ENCODE peak calls at places on chromosomes 12 and 14, in four cellular contexts. One of them, this sample, is unnamed.

GRCh38 chr12:48779869-48780268 is 9.0 kb downstream of the ADCY6 start:
- DNase-seq in fibroblast of the aortic adventitia: peak; percentile 94
- DNase-seq in psoas muscle: no peak
- DNase-seq in AG09319: no peak
- DNase-seq in this sample: no peak

GRCh38 chr14:68203871-68204270 is 384.3 kb downstream of the RAD51B start:
- DNase-seq in fibroblast of the aortic adventitia: peak; percentile 49
- DNase-seq in psoas muscle: no peak
- DNase-seq in AG09319: no peak
- DNase-seq in this sample: no peak

GRCh38 chr14:39015360-39015961 is 87.6 kb downstream of the SEC23A start:
- DNase-seq in fibroblast of the aortic adventitia: peak; percentile 69
- DNase-seq in psoas muscle: no peak
- DNase-seq in AG09319: peak; percentile 5
- DNase-seq in this sample: peak; percentile 21

GRCh38 chr12:12720637-12721250 is 3.6 kb downstream of the CDKN1B start:
- DNase-seq in fibroblast of the aortic adventitia: peak; percentile 24
- DNase-seq in psoas muscle: no peak
- DNase-seq in AG09319: no peak
- DNase-seq in this sample: no peak

GRCh38 chr12:87678453-87678852 is 350.7 kb downstream of the C12orf50 start:
- DNase-seq in fibroblast of the aortic adventitia: no peak
- DNase-seq in psoas muscle: no peak
- DNase-seq in AG09319: no peak
- DNase-seq in this sample: no peak

GRCh38 chr14:76924363-76925151 is 98.3 kb downstream of the LRRC74A start:
- DNase-seq in fibroblast of the aortic adventitia: no peak
- DNase-seq in psoas muscle: no peak
- DNase-seq in AG09319: no peak
- DNase-seq in this sample: peak; percentile 66

GRCh38 chr14:102748806-102749205 is 28.4 kb upstream of the TRAF3 start:
- DNase-seq in fibroblast of the aortic adventitia: no peak
- DNase-seq in psoas muscle: no peak
- DNase-seq in AG09319: no peak
- DNase-seq in this sample: no peak

GRCh38 chr14:31895206-31895605 is 181.9 kb upstream of the ARHGAP5 start:
- DNase-seq in fibroblast of the aortic adventitia: peak; percentile 63
- DNase-seq in psoas muscle: no peak
- DNase-seq in AG09319: no peak
- DNase-seq in this sample: no peak

DNA sequence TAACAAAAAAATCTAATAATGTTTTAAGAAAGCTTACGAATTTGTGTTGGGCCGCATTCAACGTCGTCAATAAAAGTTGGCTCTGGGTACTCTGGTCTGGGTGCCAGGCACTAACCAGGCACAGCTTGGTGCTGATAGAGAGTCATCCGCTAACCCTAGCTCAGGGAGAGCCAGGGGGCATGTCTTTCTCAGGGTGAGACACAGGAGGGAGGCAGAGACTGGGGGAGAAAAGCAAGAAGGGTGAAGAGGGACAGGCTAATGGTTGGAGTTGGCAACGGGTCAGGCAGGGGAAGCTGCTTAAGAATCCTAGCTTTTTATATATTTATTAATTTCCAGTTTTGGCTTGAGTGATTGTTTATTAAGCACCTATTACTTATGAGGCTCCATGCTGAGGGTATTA is 105.0 kb downstream of the CMKLR1 start:
- DNase-seq in fibroblast of the aortic adventitia: no peak
- DNase-seq in psoas muscle: peak; percentile 19
- DNase-seq in AG09319: no peak
- DNase-seq in this sample: no peak
- TF ChIP-seq CTCF in fibroblast of the aortic adventitia: no peak
- TF ChIP-seq CTCF in psoas muscle: peak; percentile 9
- TF ChIP-seq CTCF in AG09319: peak; percentile 37
- TF ChIP-seq CTCF in this sample: no peak

DNA sequence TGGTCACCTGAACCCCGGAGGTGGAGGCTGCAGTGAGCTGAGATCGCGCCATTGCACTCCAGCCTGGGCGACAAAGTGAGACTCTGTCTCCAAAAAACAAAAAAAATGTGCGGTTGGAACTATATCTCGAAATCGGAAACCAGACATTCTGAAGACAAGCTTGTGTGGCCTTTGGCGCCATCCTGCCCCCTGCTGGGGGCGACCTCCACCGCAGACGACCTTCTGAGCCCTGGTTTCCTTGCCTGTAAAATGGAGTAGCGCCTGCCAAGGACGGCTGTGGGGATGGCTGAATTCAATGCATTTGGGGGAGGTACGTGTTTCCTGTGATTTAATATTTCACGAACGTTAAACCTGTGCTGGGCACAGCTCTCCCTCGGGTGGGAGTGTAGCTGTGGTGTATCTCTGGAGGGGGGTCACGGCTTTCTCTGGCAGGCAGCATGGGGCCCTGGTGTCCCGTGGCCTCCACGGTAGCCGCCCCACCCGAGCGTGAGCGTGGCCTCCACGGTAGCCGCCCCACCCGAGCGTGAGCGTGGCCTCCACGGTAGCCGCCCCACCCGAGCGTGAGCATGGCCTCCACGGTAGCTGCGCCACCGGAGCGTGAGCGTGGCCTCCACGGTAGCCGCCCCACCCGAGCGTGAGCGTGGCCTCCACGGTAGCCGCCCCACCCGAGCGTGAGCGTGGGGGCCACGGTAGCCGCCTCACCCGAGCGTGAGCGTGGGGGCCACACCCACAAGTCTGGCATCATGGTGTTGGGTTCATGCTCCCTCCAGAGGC is 55.3 kb downstream of the LRCOL1 start:
- DNase-seq in fibroblast of the aortic adventitia: no peak
- DNase-seq in psoas muscle: no peak
- DNase-seq in AG09319: no peak
- DNase-seq in this sample: peak; percentile 48
- TF ChIP-seq CTCF in fibroblast of the aortic adventitia: no peak
- TF ChIP-seq CTCF in psoas muscle: no peak
- TF ChIP-seq CTCF in AG09319: no peak
- TF ChIP-seq CTCF in this sample: peak; percentile 46

GRCh38 chr14:95998656-95999055 is 40.5 kb upstream of the C14orf132 start:
- DNase-seq in fibroblast of the aortic adventitia: peak; percentile 71
- DNase-seq in psoas muscle: no peak
- DNase-seq in AG09319: no peak
- DNase-seq in this sample: no peak
- TF ChIP-seq CTCF in fibroblast of the aortic adventitia: peak; percentile 57
- TF ChIP-seq CTCF in psoas muscle: no peak
- TF ChIP-seq CTCF in AG09319: peak; percentile 49
- TF ChIP-seq CTCF in this sample: no peak

DNA sequence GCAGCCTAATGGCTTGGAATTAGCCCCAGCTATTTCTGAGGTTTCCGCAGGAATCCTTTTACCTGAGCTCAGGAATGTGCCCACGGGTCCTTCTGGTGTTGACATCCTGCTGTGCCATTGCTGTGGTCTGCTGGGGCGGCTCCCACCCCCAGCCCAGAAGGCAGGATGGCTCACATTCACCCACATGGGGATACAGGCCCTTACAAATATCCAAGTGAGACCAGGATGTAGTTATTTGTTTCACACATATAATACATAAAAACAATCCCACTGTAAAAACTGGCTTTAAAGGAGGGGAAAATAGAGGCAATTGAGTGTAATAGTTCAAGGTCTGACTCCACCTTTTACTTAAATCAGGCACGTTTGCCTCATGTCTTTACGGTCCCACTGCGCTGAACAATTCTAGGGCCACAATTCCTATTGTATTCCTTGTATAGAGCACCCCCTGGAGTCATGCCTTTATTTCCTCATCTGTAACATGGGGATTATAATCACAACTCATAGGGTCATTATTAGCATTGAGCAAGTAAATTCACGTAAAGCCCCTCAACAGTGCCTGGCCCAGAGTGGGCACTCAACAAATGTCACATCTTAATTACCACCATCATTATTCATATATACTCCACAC is 57.2 kb upstream of the FICD start:
- DNase-seq in fibroblast of the aortic adventitia: no peak
- DNase-seq in psoas muscle: no peak
- DNase-seq in AG09319: no peak
- DNase-seq in this sample: no peak
- TF ChIP-seq CTCF in fibroblast of the aortic adventitia: no peak
- TF ChIP-seq CTCF in psoas muscle: no peak
- TF ChIP-seq CTCF in AG09319: no peak
- TF ChIP-seq CTCF in this sample: no peak

GRCh38 chr12:116194935-116195431 is 82.5 kb downstream of the MED13L start:
- DNase-seq in fibroblast of the aortic adventitia: no peak
- DNase-seq in psoas muscle: no peak
- DNase-seq in AG09319: no peak
- DNase-seq in this sample: no peak
- TF ChIP-seq CTCF in fibroblast of the aortic adventitia: no peak
- TF ChIP-seq CTCF in psoas muscle: no peak
- TF ChIP-seq CTCF in AG09319: no peak
- TF ChIP-seq CTCF in this sample: no peak